ENCODE peak calls at places on chromosomes 1 and 21, in five cellular contexts. V, Q, L, M and E are unnamed samples. For H3K27me3, the result is how much of the 10 kb centered on the place peaks cover.

GRCh38 chr1:150575072-150575489 is 4.3 kb downstream of the MCL1 start:
- DNase-seq in Q (no peak), L (no peak), M (no peak), V (no peak), E (no peak)

GRCh38 chr1:182330303-182330702 is 61.3 kb downstream of the GLUL start:
- DNase-seq in L (no peak), M (peak), V (no peak), Q (no peak), E (no peak)

GRCh38 chr1:55427576-55427975 is 212.4 kb upstream of the USP24 start:
- DNase-seq in V (no peak), Q (no peak), M (no peak), L (no peak), E (peak)

GRCh38 chr1:56916630-56917029 is 49.2 kb downstream of the C8B start:
- DNase-seq in M (no peak), Q (no peak), V (no peak), L (no peak), E (no peak)

GRCh38 chr1:174209347-174210187 is 50.2 kb downstream of the RABGAP1L start:
- DNase-seq in M (no peak), V (no peak), Q (no peak), L (no peak), E (no peak)

GRCh38 chr1:157272899-157273774 is 134.9 kb upstream of the ETV3 start:
- DNase-seq in L (no peak), Q (no peak), M (no peak), V (no peak), E (no peak)

GRCh38 chr21:25408666-25409065 is 198.6 kb downstream of the MRPL39 start:
- DNase-seq in L (no peak), V (no peak), Q (no peak), M (no peak), E (no peak)

GRCh38 chr1:11198851-11199628 is 9.9 kb downstream of the ANGPTL7 start:
- DNase-seq in V (peak), L (no peak), Q (no peak), M (no peak), E (no peak)

GRCh38 chr1:213138892-213139291 is 87.9 kb downstream of the RPS6KC1 start:
- DNase-seq in V (no peak), Q (no peak), L (no peak), M (no peak), E (no peak)

GRCh38 chr1:47805826-47806450 is 191.2 kb downstream of the TRABD2B start:
- DNase-seq in L (no peak), Q (no peak), V (no peak), M (no peak), E (no peak)

GRCh38 chr1:9601942-9602793 is 13.5 kb downstream of the TMEM201 start:
- DNase-seq in M (no peak), Q (no peak), V (no peak), L (no peak), E (no peak)

GRCh38 chr1:58402444-58402843 is 144.1 kb downstream of the OMA1 start:
- DNase-seq in M (no peak), V (no peak), Q (no peak), L (no peak), E (peak)

GRCh38 chr1:59017501-59018231 is 233.8 kb upstream of the JUN start:
- DNase-seq in L (no peak), M (no peak), Q (no peak), V (no peak), E (no peak)

GRCh38 chr1:59173721-59174120 is 123.2 kb upstream of the FGGY start:
- DNase-seq in M (no peak), Q (no peak), V (no peak), L (no peak), E (no peak)

GRCh38 chr1:27005648-27006496 is 6.8 kb downstream of the TENT5B start:
- DNase-seq in M (no peak), V (no peak), Q (no peak), L (no peak), E (no peak)

GRCh38 chr21:35256468-35256988 is 207.4 kb upstream of the RUNX1 start:
- DNase-seq in V (peak), M (peak), L (peak), Q (peak), E (peak)

GRCh38 chr1:154427173-154428139 is 22.3 kb downstream of the IL6R start:
- DNase-seq in L (no peak), V (no peak), M (peak), Q (no peak), E (no peak)

GRCh38 chr1:231626535-231626950 is at the start of gene DISC1:
- DNase-seq in L (peak), V (peak), Q (peak), M (peak), E (peak)

GRCh38 chr21:42365770-42366169 is 565 bp downstream of the TFF1 start:
- DNase-seq in M (no peak), Q (no peak), L (no peak), V (no peak), E (no peak)

GRCh38 chr21:42164064-42164789 is 54.7 kb upstream of the ABCG1 start:
- DNase-seq in M (peak), V (peak), L (peak), Q (peak), E (no peak)

GRCh38 chr1:199463521-199464127 is 563.9 kb upstream of the NR5A2 start:
- DNase-seq in L (peak), M (no peak), V (no peak), Q (peak), E (peak)

GRCh38 chr1:177305040-177306018 is 134.6 kb downstream of the BRINP2 start:
- DNase-seq in Q (no peak), V (no peak), L (no peak), M (no peak), E (no peak)

GRCh38 chr1:6450943-6451373 is 15.0 kb downstream of the TNFRSF25 start:
- DNase-seq in M (no peak), V (no peak), L (peak), Q (no peak), E (no peak)

GRCh38 chr1:6447016-6447817 is 18.8 kb downstream of the TNFRSF25 start:
- DNase-seq in V (no peak), M (no peak), L (no peak), Q (no peak), E (no peak)

GRCh38 chr1:6447818-6448748 is 17.9 kb downstream of the TNFRSF25 start:
- DNase-seq in L (no peak), Q (peak), M (no peak), V (no peak), E (no peak)

GRCh38 chr1:6448749-6449631 is 17.0 kb downstream of the TNFRSF25 start:
- DNase-seq in V (no peak), Q (no peak), L (no peak), M (no peak), E (no peak)

DNA sequence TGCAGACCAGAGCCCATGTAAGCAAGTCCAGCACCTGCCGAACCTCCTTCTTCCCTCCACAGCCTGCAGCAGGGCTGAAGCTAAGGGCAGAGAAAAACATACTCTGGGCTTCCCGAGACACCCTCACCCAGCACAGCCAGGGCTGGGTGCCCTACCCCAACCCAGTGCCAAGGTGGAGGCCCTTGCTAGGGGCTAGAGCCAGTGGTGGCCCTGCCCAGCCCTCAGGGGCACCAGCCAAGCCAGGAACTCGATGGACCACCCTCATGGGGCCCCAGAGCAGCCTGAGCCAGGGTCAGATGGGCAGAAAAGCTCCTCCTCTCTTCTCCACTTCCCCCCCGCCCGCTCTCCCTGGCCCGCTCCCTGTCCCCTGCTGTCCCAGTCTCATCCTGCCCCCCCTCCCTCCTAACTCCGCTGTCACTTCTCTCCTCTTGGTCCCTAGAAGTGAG is 15.9 kb downstream of the TNFRSF25 start:
- DNase-seq in Q (no peak), M (no peak), L (no peak), V (no peak), E (no peak)
- H3K27me3 ChIP-seq in Q (under half), M (under half), L (under half), V (half or more), E (under half)

GRCh38 chr21:45970674-45971486 is 10.7 kb upstream of the COL6A1 start:
- DNase-seq in L (no peak), V (peak), Q (no peak), M (peak), E (no peak)
- H3K27me3 ChIP-seq in L (under half), V (under half), Q (under half), M (under half), E (under half)

DNA sequence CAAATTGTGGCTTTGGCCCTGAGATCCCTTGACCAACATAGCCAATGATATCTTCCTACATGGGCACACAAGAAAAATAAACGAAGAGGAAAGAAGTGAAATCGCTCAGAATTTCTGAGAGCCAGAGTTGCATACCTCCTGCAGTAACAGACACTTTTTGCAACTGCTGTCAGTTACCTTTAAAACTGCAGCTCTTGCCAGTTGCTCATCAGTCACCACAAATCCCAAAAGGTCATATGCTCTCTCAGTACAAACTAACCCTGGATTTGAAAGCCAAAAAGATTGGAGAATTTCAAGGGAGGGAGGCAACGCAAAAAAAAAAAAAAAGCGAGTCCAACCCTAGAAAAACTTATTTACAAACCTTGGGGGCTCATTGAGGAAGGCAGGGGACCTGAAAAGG is 47.2 kb upstream of the DNAH14 start:
- DNase-seq in V (no peak), M (no peak), Q (no peak), L (no peak), E (no peak)
- H3K27me3 ChIP-seq in V (under half), M (under half), Q (under half), L (under half), E (under half)

DNA sequence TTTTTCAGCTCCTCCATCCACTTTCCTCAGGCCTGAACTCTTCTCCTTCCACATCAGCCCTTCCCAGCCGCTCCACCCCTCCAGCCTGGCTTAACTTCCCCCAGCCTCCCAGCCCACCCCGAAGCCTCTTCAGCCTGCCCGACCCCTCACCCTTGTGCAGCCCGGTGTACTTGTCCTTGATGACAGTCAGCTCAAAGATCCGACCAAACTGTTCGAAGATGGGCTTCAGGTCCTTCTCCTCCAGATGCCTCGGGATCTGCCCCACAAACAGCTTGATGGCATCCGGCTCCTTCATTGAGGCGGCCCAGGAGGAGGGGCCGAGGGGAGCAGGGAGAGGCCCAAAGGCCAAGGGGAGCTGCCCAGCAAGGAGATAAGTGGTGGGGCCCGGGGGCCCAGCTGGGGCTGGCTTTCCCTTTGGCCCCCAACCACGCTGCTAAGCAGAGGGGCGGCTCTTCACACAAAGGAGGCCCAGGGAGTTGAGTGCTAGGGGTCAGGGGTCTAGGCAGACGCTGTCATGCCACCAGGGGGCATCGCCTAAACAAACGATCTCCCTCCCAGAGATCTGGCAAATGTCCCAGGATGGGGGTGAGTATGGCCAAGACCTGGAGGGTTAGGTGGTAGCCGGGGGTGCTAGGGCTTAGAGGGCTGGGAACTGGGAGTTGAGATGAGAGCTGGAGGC is 738 bp downstream of the CELF3 start:
- DNase-seq in M (no peak), L (no peak), Q (no peak), V (no peak), E (no peak)
- H3K27me3 ChIP-seq in M (under half), L (under half), Q (under half), V (under half), E (half or more)

GRCh38 chr1:228904222-228904621 is 168.9 kb downstream of the RHOU start:
- DNase-seq in Q (no peak), M (no peak), V (no peak), L (no peak), E (no peak)
- H3K27me3 ChIP-seq in Q (under half), M (under half), V (under half), L (under half), E (under half)

GRCh38 chr21:29333355-29333746 is 34.6 kb downstream of the BACH1 start:
- DNase-seq in M (no peak), Q (no peak), L (no peak), V (no peak), E (no peak)
- H3K27me3 ChIP-seq in M (under half), Q (under half), L (under half), V (under half), E (under half)

DNA sequence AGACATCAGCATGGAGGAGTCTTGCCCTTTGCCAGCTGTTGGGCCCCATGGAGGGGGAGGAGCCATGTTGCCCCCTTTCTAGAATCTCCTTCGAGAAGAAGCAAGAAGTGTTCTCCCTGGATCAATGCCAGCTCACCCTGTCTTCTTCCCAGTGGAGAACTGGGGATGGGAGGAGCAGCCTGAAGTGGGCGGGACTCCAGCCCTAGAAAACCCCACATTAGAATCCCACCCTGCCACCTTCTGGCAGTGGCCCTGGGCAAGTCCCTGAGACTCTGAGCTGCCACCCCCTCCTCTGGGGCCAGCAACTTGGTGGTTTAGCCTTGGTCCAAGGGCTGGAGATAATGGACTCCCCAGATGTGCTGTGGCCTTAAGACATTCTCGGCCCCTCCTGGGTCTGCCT is 51.7 kb downstream of the PAX7 start:
- DNase-seq in L (no peak), M (no peak), Q (no peak), V (no peak), E (no peak)
- H3K27me3 ChIP-seq in L (under half), M (under half), Q (under half), V (under half), E (under half)

DNA sequence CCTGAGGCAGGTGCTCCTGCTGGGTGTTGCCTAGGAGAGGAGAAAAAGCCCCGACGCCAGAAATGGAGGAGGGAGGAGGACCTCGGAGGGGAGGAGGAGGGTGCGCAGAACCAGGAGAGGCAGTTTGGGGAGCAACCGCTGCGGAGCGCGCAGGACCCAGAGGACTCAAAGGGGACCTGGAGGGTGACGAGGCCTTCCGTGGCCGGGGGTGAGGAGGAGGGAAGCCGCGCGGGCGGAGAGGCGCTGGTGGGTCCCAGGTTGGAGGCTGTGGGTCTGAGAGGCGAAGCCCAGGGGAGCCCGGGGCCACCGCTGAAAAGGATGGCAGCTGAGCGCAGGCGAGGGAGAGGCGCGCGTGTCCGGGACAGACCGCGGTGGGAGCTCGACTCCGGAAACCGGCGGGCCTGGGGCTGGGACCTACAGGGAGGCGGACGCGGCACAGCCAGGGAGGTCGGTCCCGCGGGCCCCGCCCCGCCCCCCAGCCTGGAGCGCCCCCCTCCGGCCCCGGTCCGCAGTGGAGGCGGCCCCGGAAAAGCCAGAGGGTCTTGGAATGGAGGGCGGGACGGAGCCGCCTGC is 15.1 kb downstream of the RNF223 start:
- DNase-seq in M (no peak), L (no peak), Q (no peak), V (no peak), E (no peak)
- H3K27me3 ChIP-seq in M (under half), L (under half), Q (under half), V (under half), E (under half)